ENCODE peak calls at places on chromosomes 3 and 15, in six cellular contexts. One of them, this sample, is unnamed.

GRCh38 chr15:79973445-79974180 is 2.6 kb upstream of the BCL2A1 start:
- DNase-seq in MM.1S: no peak
- DNase-seq in cardiac muscle cell: no peak
- DNase-seq in body of pancreas: no peak
- DNase-seq in mucosa of descending colon: no peak
- DNase-seq in sigmoid colon: no peak
- DNase-seq in this sample: no peak

GRCh38 chr3:16658004-16658932 is 53.0 kb upstream of the DAZL start:
- DNase-seq in MM.1S: no peak
- DNase-seq in cardiac muscle cell: peak; percentile 27
- DNase-seq in body of pancreas: no peak
- DNase-seq in mucosa of descending colon: no peak
- DNase-seq in sigmoid colon: no peak
- DNase-seq in this sample: no peak

GRCh38 chr3:131328739-131329138 is 52.8 kb upstream of the NUDT16 start:
- DNase-seq in MM.1S: no peak
- DNase-seq in cardiac muscle cell: no peak
- DNase-seq in body of pancreas: no peak
- DNase-seq in mucosa of descending colon: no peak
- DNase-seq in sigmoid colon: no peak
- DNase-seq in this sample: no peak

GRCh38 chr3:48756640-48757039 is 39.6 kb upstream of the IP6K2 start:
- DNase-seq in MM.1S: no peak
- DNase-seq in cardiac muscle cell: peak; percentile 32
- DNase-seq in body of pancreas: no peak
- DNase-seq in mucosa of descending colon: no peak
- DNase-seq in sigmoid colon: no peak
- DNase-seq in this sample: no peak

GRCh38 chr3:115169808-115170207 is 22.7 kb upstream of the ZBTB20 start:
- DNase-seq in MM.1S: no peak
- DNase-seq in cardiac muscle cell: peak; percentile 17
- DNase-seq in body of pancreas: no peak
- DNase-seq in mucosa of descending colon: no peak
- DNase-seq in sigmoid colon: no peak
- DNase-seq in this sample: no peak

GRCh38 chr3:186760141-186760813 is 23.1 kb upstream of the EIF4A2 start:
- DNase-seq in MM.1S: no peak
- DNase-seq in cardiac muscle cell: no peak
- DNase-seq in body of pancreas: no peak
- DNase-seq in mucosa of descending colon: no peak
- DNase-seq in sigmoid colon: no peak
- DNase-seq in this sample: no peak

GRCh38 chr15:39312984-39313383 is 267.9 kb upstream of the THBS1 start:
- DNase-seq in MM.1S: no peak
- DNase-seq in cardiac muscle cell: peak; percentile 39
- DNase-seq in body of pancreas: peak; percentile 59
- DNase-seq in mucosa of descending colon: peak; percentile 79
- DNase-seq in sigmoid colon: no peak
- DNase-seq in this sample: no peak

GRCh38 chr3:144456041-144456440 is 484.4 kb downstream of the DIPK2A start:
- DNase-seq in MM.1S: no peak
- DNase-seq in cardiac muscle cell: no peak
- DNase-seq in body of pancreas: no peak
- DNase-seq in mucosa of descending colon: no peak
- DNase-seq in sigmoid colon: no peak
- DNase-seq in this sample: no peak

GRCh38 chr3:126540342-126540849 is 16.4 kb downstream of the CHST13 start:
- DNase-seq in MM.1S: no peak
- DNase-seq in cardiac muscle cell: peak; percentile 87
- DNase-seq in body of pancreas: peak; percentile 60
- DNase-seq in mucosa of descending colon: no peak
- DNase-seq in sigmoid colon: peak; percentile 52
- DNase-seq in this sample: peak; percentile 59

GRCh38 chr15:63971427-63971805 is 74.9 kb downstream of the DAPK2 start:
- DNase-seq in MM.1S: peak; percentile 64
- DNase-seq in cardiac muscle cell: no peak
- DNase-seq in body of pancreas: no peak
- DNase-seq in mucosa of descending colon: peak; percentile 10
- DNase-seq in sigmoid colon: no peak
- DNase-seq in this sample: no peak

GRCh38 chr15:74265046-74265639 is 29.0 kb downstream of the CCDC33 start:
- DNase-seq in MM.1S: no peak
- DNase-seq in cardiac muscle cell: peak; percentile 53
- DNase-seq in body of pancreas: no peak
- DNase-seq in mucosa of descending colon: peak; percentile 24
- DNase-seq in sigmoid colon: no peak
- DNase-seq in this sample: no peak

GRCh38 chr3:58638586-58638985 is 28.0 kb downstream of the FAM3D start:
- DNase-seq in MM.1S: no peak
- DNase-seq in cardiac muscle cell: no peak
- DNase-seq in body of pancreas: no peak
- DNase-seq in mucosa of descending colon: no peak
- DNase-seq in sigmoid colon: no peak
- DNase-seq in this sample: no peak

GRCh38 chr3:37862712-37863551 is 1.3 kb downstream of the CTDSPL start:
- DNase-seq in MM.1S: no peak
- DNase-seq in cardiac muscle cell: peak; percentile 47
- DNase-seq in body of pancreas: no peak
- DNase-seq in mucosa of descending colon: no peak
- DNase-seq in sigmoid colon: peak; percentile 78
- DNase-seq in this sample: no peak

GRCh38 chr3:38005076-38006020 is 14.8 kb downstream of the VILL start:
- DNase-seq in MM.1S: no peak
- DNase-seq in cardiac muscle cell: peak; percentile 82
- DNase-seq in body of pancreas: peak; percentile 84
- DNase-seq in mucosa of descending colon: peak; percentile 77
- DNase-seq in sigmoid colon: no peak
- DNase-seq in this sample: no peak

GRCh38 chr3:16300881-16301359 is 35.9 kb downstream of the OXNAD1 start:
- DNase-seq in MM.1S: peak; percentile 30
- DNase-seq in cardiac muscle cell: no peak
- DNase-seq in body of pancreas: no peak
- DNase-seq in mucosa of descending colon: peak; percentile 25
- DNase-seq in sigmoid colon: no peak
- DNase-seq in this sample: no peak

DNA sequence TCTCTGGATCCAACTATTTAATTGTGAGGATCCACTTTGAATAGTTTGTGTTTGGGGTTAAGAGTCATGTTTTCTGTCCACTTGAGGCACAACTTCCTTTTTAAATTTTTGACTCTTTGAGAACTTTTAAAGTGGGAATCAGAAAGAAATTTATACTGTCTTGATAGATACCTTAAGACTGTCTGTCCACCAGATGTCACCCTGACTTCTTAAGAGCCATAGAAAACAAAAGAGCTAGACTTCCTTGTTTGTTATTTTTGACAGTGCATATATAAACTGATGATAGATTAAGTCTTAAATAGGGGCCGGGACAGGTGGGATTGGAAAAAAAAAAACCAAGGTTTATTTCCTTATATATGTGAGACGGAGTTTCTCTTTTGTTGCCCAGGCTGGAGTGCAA is 52.1 kb upstream of the WDR72 start:
- DNase-seq in MM.1S: peak; percentile 32
- DNase-seq in cardiac muscle cell: peak; percentile 2
- DNase-seq in body of pancreas: no peak
- DNase-seq in mucosa of descending colon: peak; percentile 54
- DNase-seq in sigmoid colon: no peak
- DNase-seq in this sample: no peak
- TF ChIP-seq CTCF in MM.1S: peak; percentile 34
- TF ChIP-seq CTCF in cardiac muscle cell: no peak
- TF ChIP-seq CTCF in body of pancreas: no peak
- TF ChIP-seq CTCF in mucosa of descending colon: no peak
- TF ChIP-seq CTCF in sigmoid colon: no peak
- TF ChIP-seq CTCF in this sample: no peak

GRCh38 chr3:73521936-73522335 is 102.8 kb downstream of the PDZRN3 start:
- DNase-seq in MM.1S: no peak
- DNase-seq in cardiac muscle cell: no peak
- DNase-seq in body of pancreas: no peak
- DNase-seq in mucosa of descending colon: peak; percentile 83
- DNase-seq in sigmoid colon: no peak
- DNase-seq in this sample: no peak

GRCh38 chr3:73529280-73530029 is 95.3 kb downstream of the PDZRN3 start:
- DNase-seq in MM.1S: no peak
- DNase-seq in cardiac muscle cell: no peak
- DNase-seq in body of pancreas: peak; percentile 8
- DNase-seq in mucosa of descending colon: no peak
- DNase-seq in sigmoid colon: no peak
- DNase-seq in this sample: no peak

GRCh38 chr3:73523661-73524060 is 101.1 kb downstream of the PDZRN3 start:
- DNase-seq in MM.1S: no peak
- DNase-seq in cardiac muscle cell: no peak
- DNase-seq in body of pancreas: no peak
- DNase-seq in mucosa of descending colon: no peak
- DNase-seq in sigmoid colon: no peak
- DNase-seq in this sample: no peak

GRCh38 chr3:73530030-73530411 is 94.7 kb downstream of the PDZRN3 start:
- DNase-seq in MM.1S: no peak
- DNase-seq in cardiac muscle cell: peak; percentile 96
- DNase-seq in body of pancreas: peak; percentile 20
- DNase-seq in mucosa of descending colon: no peak
- DNase-seq in sigmoid colon: no peak
- DNase-seq in this sample: no peak

DNA sequence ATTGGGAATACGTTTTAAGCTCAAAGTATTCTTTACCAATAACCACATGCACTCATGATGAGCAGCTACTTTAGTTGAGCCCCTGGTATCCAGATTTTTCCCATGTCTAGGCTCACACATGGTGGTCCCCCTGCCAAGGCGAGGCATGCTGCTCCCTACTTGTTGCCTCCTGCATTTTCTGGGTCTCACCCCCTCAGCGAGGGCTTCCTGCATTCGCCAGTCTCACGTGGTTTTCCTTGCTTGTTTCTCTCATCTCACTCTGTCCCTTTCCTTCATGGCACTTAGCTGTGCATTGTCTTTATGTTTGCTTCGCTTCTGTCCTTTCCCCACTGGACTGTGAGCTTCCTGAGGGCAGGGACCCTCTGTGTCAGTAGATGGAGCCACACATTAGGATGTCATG is 99.2 kb downstream of the PDZRN3 start:
- DNase-seq in MM.1S: no peak
- DNase-seq in cardiac muscle cell: no peak
- DNase-seq in body of pancreas: no peak
- DNase-seq in mucosa of descending colon: no peak
- DNase-seq in sigmoid colon: no peak
- DNase-seq in this sample: no peak
- H3K4me1 ChIP-seq in MM.1S: no peaks in the 10 kb centered on the region
- H3K4me1 ChIP-seq in cardiac muscle cell: peaks cover 23% of the 10 kb centered on the region
- H3K4me1 ChIP-seq in body of pancreas: no peaks in the 10 kb centered on the region
- H3K4me1 ChIP-seq in mucosa of descending colon: peaks cover 20% of the 10 kb centered on the region
- H3K4me1 ChIP-seq in sigmoid colon: no peaks in the 10 kb centered on the region
- H3K4me1 ChIP-seq in this sample: peaks cover 1% of the 10 kb centered on the region

GRCh38 chr15:66504563-66505429 is at the start of the genes RPL4 and ZWILCH:
- DNase-seq in MM.1S: peak; percentile 85
- DNase-seq in cardiac muscle cell: peak; percentile 91
- DNase-seq in body of pancreas: peak; percentile 83
- DNase-seq in mucosa of descending colon: peak; percentile 88
- DNase-seq in sigmoid colon: peak; percentile 90
- DNase-seq in this sample: peak; percentile 81

GRCh38 chr15:66505818-66506217 is 692 bp downstream of the ZWILCH start:
- DNase-seq in MM.1S: no peak
- DNase-seq in cardiac muscle cell: no peak
- DNase-seq in body of pancreas: no peak
- DNase-seq in mucosa of descending colon: no peak
- DNase-seq in sigmoid colon: no peak
- DNase-seq in this sample: no peak

GRCh38 chr15:66503780-66504562 is 684 bp downstream of the RPL4 start:
- DNase-seq in MM.1S: no peak
- DNase-seq in cardiac muscle cell: no peak
- DNase-seq in body of pancreas: no peak
- DNase-seq in mucosa of descending colon: no peak
- DNase-seq in sigmoid colon: no peak
- DNase-seq in this sample: no peak

GRCh38 chr15:66505430-66505811 is 295 bp downstream of the ZWILCH start:
- DNase-seq in MM.1S: no peak
- DNase-seq in cardiac muscle cell: no peak
- DNase-seq in body of pancreas: no peak
- DNase-seq in mucosa of descending colon: no peak
- DNase-seq in sigmoid colon: no peak
- DNase-seq in this sample: no peak

DNA sequence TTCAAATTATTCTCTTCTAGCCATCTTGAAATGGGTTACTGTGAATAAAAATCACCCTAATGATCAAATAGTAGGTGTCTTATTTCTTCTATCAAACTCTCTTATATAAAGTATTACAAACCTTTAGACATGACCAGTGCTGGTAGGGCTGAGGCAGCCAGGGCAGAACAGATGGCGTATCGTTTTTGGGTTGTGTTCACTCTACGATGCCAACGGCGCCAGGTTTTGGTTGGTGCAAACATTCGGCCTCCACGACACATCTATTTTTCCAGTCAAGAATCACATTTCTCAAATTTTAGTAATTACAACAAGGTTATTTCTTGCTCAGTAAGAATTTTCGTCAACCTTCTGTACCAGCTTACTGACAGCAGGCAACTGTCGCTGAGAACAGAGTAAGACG is 2.2 kb downstream of the RPL4 start:
- DNase-seq in MM.1S: no peak
- DNase-seq in cardiac muscle cell: no peak
- DNase-seq in body of pancreas: no peak
- DNase-seq in mucosa of descending colon: no peak
- DNase-seq in sigmoid colon: no peak
- DNase-seq in this sample: no peak
- H3K4me3 ChIP-seq in MM.1S: peak overlapping the region; percentile 94
- H3K4me3 ChIP-seq in cardiac muscle cell: peak overlapping the region; percentile 93
- H3K4me3 ChIP-seq in body of pancreas: no peak overlapping the region
- H3K4me3 ChIP-seq in mucosa of descending colon: no peak overlapping the region
- H3K4me3 ChIP-seq in sigmoid colon: no peak overlapping the region
- H3K4me3 ChIP-seq in this sample: no peak overlapping the region

DNA sequence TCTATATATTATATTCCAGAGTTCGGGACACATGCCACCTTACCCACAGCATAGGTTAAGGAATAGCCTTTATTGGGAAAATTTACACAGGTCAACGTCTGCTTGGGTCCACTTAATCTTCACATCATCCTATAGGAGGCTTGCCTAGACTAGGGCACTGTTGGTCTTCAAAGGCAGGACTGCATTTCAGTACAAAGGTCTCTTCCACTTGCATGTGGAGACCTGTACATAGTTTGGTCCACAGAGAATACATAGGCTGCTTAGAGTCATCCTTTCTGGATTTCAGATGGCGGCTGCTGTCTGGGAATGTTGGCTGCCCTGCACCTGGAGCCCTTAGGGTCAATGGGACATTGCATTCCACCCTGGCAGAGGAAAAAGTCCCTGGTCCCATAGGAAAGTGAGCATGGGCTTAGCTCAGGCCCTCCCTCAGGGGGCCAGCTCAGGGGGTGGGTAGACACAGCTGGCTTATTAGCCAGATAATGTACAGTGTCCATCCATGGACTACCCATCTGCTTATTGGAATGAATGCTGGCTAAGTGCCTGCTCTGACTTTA is 75.3 kb upstream of the TGFBR2 start:
- DNase-seq in MM.1S: no peak
- DNase-seq in cardiac muscle cell: no peak
- DNase-seq in body of pancreas: no peak
- DNase-seq in mucosa of descending colon: no peak
- DNase-seq in sigmoid colon: no peak
- DNase-seq in this sample: no peak
- TF ChIP-seq CTCF in MM.1S: no peak
- TF ChIP-seq CTCF in cardiac muscle cell: no peak
- TF ChIP-seq CTCF in body of pancreas: no peak
- TF ChIP-seq CTCF in mucosa of descending colon: no peak
- TF ChIP-seq CTCF in sigmoid colon: no peak
- TF ChIP-seq CTCF in this sample: no peak